ENCODE peak calls at places on chromosomes 13 and 19, in five cellular contexts. Q is neural progenitor cell, H is endothelial cell of umbilical vein, U is body of pancreas, G is choroid plexus epithelial cell. W is an unnamed sample.

GRCh38 chr19:34180273-34180672 is 8.0 kb downstream of the LSM14A start:
- DNase-seq in H (no peak), Q (no peak), G (no peak), U (no peak), W (no peak)

GRCh38 chr13:51957377-51958216 is 53.7 kb downstream of the ATP7B start:
- DNase-seq in G (no peak), H (no peak), U (no peak), Q (no peak), W (no peak)

GRCh38 chr19:16334421-16334820 is 9.8 kb downstream of the KLF2 start:
- DNase-seq in H (peak), U (no peak), G (no peak), Q (no peak), W (no peak)

GRCh38 chr19:19580417-19580816 is 38.1 kb downstream of the PBX4 start:
- DNase-seq in Q (no peak), G (no peak), H (no peak), U (no peak), W (no peak)

GRCh38 chr19:54207908-54208783 is 7.5 kb downstream of the RPS9 start:
- DNase-seq in U (peak), G (peak), H (peak), Q (no peak), W (no peak)

GRCh38 chr13:106114981-106115554 is 420.4 kb downstream of the EFNB2 start:
- DNase-seq in Q (no peak), U (no peak), G (no peak), H (peak), W (peak)

GRCh38 chr13:92535222-92536006 is 691.2 kb upstream of the GPC6 start:
- DNase-seq in U (no peak), H (no peak), G (no peak), Q (no peak), W (no peak)

GRCh38 chr13:39100996-39101751 is 62.9 kb downstream of the NHLRC3 start:
- DNase-seq in U (no peak), G (no peak), Q (no peak), H (no peak), W (no peak)

GRCh38 chr19:1289395-1290244 is 3.9 kb downstream of the EFNA2 start:
- DNase-seq in G (no peak), U (no peak), H (no peak), Q (no peak), W (no peak)
- TF ChIP-seq CTCF in G (no peak), U (no peak), H (no peak), Q (no peak), W (no peak)

DNA sequence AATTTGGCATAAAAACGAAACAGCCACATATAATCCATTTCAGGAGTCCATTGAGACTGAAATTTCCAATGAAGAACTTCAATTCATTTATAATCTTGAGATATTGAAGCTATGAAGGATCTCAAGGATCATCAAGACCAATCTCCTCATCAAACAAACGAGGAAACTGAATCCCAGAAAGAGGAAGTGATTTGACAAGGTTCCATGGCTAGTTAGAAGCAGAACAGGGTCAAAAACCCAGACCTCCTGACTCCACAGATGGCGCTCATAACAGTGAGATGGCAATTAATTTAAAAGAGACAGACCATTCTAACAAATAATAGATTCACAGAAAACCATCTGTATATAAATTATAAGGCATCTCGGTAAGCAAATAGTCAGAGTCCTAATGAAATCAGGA is 229.7 kb downstream of the KCTD12 start:
- DNase-seq in H (no peak), U (no peak), Q (no peak), G (no peak), W (no peak)
- H3K4me3 ChIP-seq in H (no peak), U (no peak), Q (no peak), G (no peak), W (no peak)

GRCh38 chr19:28980236-28980868 is 232.6 kb downstream of the UQCRFS1 start:
- DNase-seq in U (no peak), H (no peak), G (peak), Q (no peak), W (no peak)
- TF ChIP-seq CTCF in U (no peak), H (no peak), G (peak), Q (peak), W (peak)

DNA sequence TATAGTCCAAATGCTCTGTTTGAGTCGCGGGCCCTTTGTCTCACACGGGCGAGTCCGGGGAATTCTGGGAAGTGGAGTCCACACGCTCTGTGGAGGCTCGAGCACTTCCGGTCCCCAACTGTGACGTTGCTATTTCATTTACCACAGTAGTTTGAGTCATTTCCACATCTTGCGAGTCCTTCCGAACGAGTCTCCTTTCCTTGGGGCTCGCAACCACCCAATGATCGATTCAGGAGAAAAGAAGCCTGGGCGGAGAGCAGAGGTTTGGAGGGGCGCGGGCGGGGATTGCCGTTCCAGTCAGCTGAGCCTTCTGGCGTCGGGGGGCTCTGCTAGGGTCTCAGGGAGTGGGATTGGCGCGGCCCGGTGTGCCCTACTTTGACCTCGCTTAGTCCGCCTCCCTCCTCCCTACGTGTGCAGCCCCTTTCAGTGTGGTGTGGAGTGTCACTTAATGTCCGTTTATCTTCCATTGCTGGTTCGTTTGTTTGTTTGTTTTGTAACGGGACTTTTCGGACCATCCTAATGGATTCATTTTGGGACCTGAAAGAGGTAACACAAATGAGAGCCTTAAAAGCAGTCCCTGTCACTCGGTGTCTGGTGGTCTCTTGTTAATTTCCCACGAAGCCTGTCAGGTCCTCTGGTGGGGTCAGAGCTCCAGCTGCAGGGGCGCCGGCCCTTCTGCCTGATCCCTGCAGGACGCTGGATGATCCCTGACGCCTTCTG is at the start of gene ZNF222:
- DNase-seq in H (peak), G (peak), U (peak), Q (peak), W (peak)
- H3K4me3 ChIP-seq in H (peak), G (peak), U (peak), Q (peak), W (peak)